ENCODE peak calls at places on chromosomes 11 and 22, in four cellular contexts. Q is sigmoid colon, I is breast epithelium, D is esophagus squamous epithelium. F is an unnamed sample.

GRCh38 chr11:118818130-118818529 is 27.2 kb upstream of the DDX6 start:
- DNase-seq in Q (no peak), I (no peak), D (no peak), F (peak; percentile 49)

GRCh38 chr11:32386770-32387377 is 48.5 kb downstream of the WT1 start:
- DNase-seq in Q (no peak), I (no peak), D (no peak), F (no peak)

GRCh38 chr11:96155627-96156378 is 187.2 kb downstream of the MAML2 start:
- DNase-seq in Q (peak; percentile 91), I (no peak), D (no peak), F (peak; percentile 90)

GRCh38 chr11:128910583-128910982 is 19.4 kb downstream of the KCNJ5 start:
- DNase-seq in Q (no peak), I (no peak), D (no peak), F (no peak)

GRCh38 chr22:22201185-22201924 is 43.2 kb upstream of the VPREB1 start:
- DNase-seq in Q (peak; percentile 74), I (peak; percentile 34), D (no peak), F (no peak)

GRCh38 chr22:45478108-45478771 is 24.4 kb upstream of the FBLN1 start:
- DNase-seq in Q (no peak), I (no peak), D (no peak), F (no peak)

GRCh38 chr11:40215605-40216004 is 1243.8 kb downstream of the LRRC4C start:
- DNase-seq in Q (no peak), I (no peak), D (no peak), F (no peak)

GRCh38 chr11:13782395-13783080 is 114.1 kb downstream of the FAR1 start:
- DNase-seq in Q (no peak), I (no peak), D (no peak), F (no peak)

GRCh38 chr11:26963764-26964163 is 30.1 kb upstream of the FIBIN start:
- DNase-seq in Q (no peak), I (no peak), D (no peak), F (no peak)

GRCh38 chr11:46207270-46207669 is 70.2 kb upstream of the CREB3L1 start:
- DNase-seq in Q (no peak), I (no peak), D (no peak), F (no peak)

GRCh38 chr11:99449345-99449744 is 428.6 kb downstream of the CNTN5 start:
- DNase-seq in Q (no peak), I (no peak), D (no peak), F (no peak)

GRCh38 chr11:65766535-65766934 is 14.2 kb downstream of the AP5B1 start:
- DNase-seq in Q (no peak), I (no peak), D (no peak), F (no peak)

GRCh38 chr11:70603064-70603755 is 204.9 kb downstream of the CTTN start:
- DNase-seq in Q (no peak), I (no peak), D (no peak), F (no peak)

GRCh38 chr22:31177420-31178162 is 17.6 kb downstream of the RNF185 start:
- DNase-seq in Q (no peak), I (no peak), D (no peak), F (no peak)

GRCh38 chr11:24422371-24422770 is 74.5 kb upstream of the LUZP2 start:
- DNase-seq in Q (no peak), I (no peak), D (no peak), F (no peak)

GRCh38 chr11:32435947-32436750 is 810 bp upstream of the WT1 start:
- DNase-seq in Q (no peak), I (no peak), D (no peak), F (no peak)

GRCh38 chr11:120509346-120510053 is 2.0 kb upstream of the GRIK4 start:
- DNase-seq in Q (no peak), I (no peak), D (no peak), F (peak; percentile 56)

GRCh38 chr22:26848244-26848920 is 191.0 kb downstream of the MIAT start:
- DNase-seq in Q (no peak), I (no peak), D (no peak), F (no peak)

GRCh38 chr22:42116848-42117424 is 13.7 kb downstream of the CYP2D6 start:
- DNase-seq in Q (no peak), I (no peak), D (no peak), F (no peak)

GRCh38 chr11:115653076-115653475 is 148.9 kb upstream of the CADM1 start:
- DNase-seq in Q (no peak), I (no peak), D (no peak), F (no peak)

GRCh38 chr11:84390441-84391078 is 1104.4 kb upstream of the CCDC90B start:
- DNase-seq in Q (no peak), I (no peak), D (no peak), F (no peak)

GRCh38 chr11:95680169-95680929 is 109.2 kb downstream of the FAM76B start:
- DNase-seq in Q (no peak), I (no peak), D (no peak), F (no peak)

GRCh38 chr11:120130176-120130980 is 7.5 kb downstream of the TRIM29 start:
- DNase-seq in Q (peak; percentile 56), I (peak; percentile 40), D (no peak), F (no peak)

GRCh38 chr11:132228756-132229325 is 858.4 kb downstream of the NTM start:
- DNase-seq in Q (no peak), I (no peak), D (no peak), F (no peak)

GRCh38 chr11:67040147-67040546 is 16.5 kb upstream of the RHOD start:
- DNase-seq in Q (no peak), I (no peak), D (no peak), F (no peak)

DNA sequence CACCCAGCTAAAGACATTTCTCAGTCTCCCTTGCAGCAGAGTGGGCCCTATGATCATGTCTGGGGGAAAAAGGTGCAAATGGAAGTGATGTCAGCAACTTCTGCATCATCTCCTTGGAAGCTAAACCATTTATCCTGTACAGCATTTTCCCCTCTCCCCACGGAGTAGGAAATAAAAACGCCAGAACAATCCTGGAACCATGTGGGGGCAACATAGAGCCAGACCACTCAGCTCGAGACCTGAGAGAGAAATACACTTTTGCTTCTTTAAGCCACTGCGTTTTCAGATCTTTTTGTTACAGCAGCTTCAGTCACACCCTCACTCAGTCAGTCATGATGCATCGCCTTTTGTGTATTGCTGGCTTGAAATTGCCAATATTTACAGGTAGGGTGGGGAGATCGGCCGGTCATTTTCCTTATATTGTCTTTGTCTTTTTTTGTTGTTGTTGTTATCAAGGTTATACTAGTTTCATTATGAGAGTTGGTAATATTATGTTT is 9.1 kb upstream of the RAC2 start:
- DNase-seq in Q (no peak), I (no peak), D (no peak), F (no peak)
- TF ChIP-seq CTCF in Q (no peak), I (no peak), D (no peak), F (no peak)

GRCh38 chr22:19376247-19376646 is 55.3 kb downstream of the HIRA start:
- DNase-seq in Q (no peak), I (no peak), D (no peak), F (no peak)
- TF ChIP-seq POLR2A in Q (no peak), I (no peak), D (no peak), F (no peak)

GRCh38 chr11:78902771-78903507 is 328.3 kb upstream of the NARS2 start:
- DNase-seq in Q (no peak), I (no peak), D (no peak), F (no peak)
- TF ChIP-seq CTCF in Q (no peak), I (no peak), D (no peak), F (no peak)

GRCh38 chr11:134224710-134225662 is 515 bp downstream of the VPS26B start:
- DNase-seq in Q (peak; percentile 79), I (peak; percentile 76), D (no peak), F (peak; percentile 67)
- TF ChIP-seq POLR2A in Q (no peak), I (no peak), D (no peak), F (no peak)

GRCh38 chr22:47260551-47260950 is 498.1 kb downstream of the TBC1D22A start:
- DNase-seq in Q (no peak), I (no peak), D (no peak), F (peak; percentile 31)

GRCh38 chr22:47259049-47259448 is 496.6 kb downstream of the TBC1D22A start:
- DNase-seq in Q (no peak), I (no peak), D (no peak), F (no peak)

GRCh38 chr22:47257566-47257965 is 495.1 kb downstream of the TBC1D22A start:
- DNase-seq in Q (no peak), I (no peak), D (no peak), F (peak; percentile 79)

DNA sequence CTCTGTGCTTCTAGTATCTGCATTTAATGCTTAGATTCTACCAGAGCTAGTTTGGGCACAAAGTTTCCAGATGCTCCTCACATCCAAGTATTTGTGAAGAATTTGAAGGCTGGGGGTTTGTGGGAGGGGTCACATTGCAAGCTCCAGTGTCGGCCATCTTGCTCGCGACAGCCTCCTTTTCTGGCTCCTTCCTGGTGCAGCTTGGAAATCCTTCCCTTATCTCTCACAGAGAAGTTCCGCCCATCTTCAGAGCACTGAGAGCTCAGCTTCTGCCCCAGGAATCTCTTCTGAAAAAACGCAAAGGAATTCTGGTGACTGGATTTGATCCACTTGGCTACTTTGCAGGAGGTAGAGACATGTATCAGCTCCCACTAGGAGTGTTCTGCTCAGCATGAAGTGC is 497.5 kb downstream of the TBC1D22A start:
- DNase-seq in Q (no peak), I (no peak), D (no peak), F (peak; percentile 17)
- TF ChIP-seq CTCF in Q (no peak), I (no peak), D (no peak), F (no peak)

GRCh38 chr22:40463727-40464126 is 93.3 kb downstream of the SGSM3 start:
- DNase-seq in Q (no peak), I (no peak), D (no peak), F (no peak)

GRCh38 chr22:40466976-40467375 is 96.6 kb downstream of the SGSM3 start:
- DNase-seq in Q (no peak), I (no peak), D (no peak), F (no peak)

GRCh38 chr22:40462195-40462988 is 92.0 kb downstream of the SGSM3 start:
- DNase-seq in Q (no peak), I (no peak), D (no peak), F (no peak)

GRCh38 chr22:40463017-40463631 is 92.7 kb downstream of the SGSM3 start:
- DNase-seq in Q (no peak), I (no peak), D (no peak), F (no peak)
- TF ChIP-seq POLR2A in Q (no peak), I (no peak), D (no peak), F (no peak)

F was measured in lower leg skin.